ENCODE peak calls at places on chromosomes 11 and 22, in nine cellular contexts. One of them, this sample, is unnamed.

GRCh38 chr11:9982127-9982795 is 311.8 kb downstream of the SBF2 start:
- DNase-seq in H1: no peak
- DNase-seq in stomach: no peak
- DNase-seq in uterus: no peak
- DNase-seq in ovary: no peak
- DNase-seq in body of pancreas: no peak
- DNase-seq in endothelial cell of umbilical vein: peak
- DNase-seq in sigmoid colon: no peak
- DNase-seq in suprapubic skin: no peak
- DNase-seq in this sample: no peak

GRCh38 chr11:121763526-121763925 is 310.8 kb upstream of the SORL1-AS1 start:
- DNase-seq in ovary: no peak
- DNase-seq in body of pancreas: no peak
- DNase-seq in uterus: no peak
- DNase-seq in sigmoid colon: no peak
- DNase-seq in endothelial cell of umbilical vein: no peak
- DNase-seq in H1: no peak
- DNase-seq in stomach: no peak
- DNase-seq in suprapubic skin: no peak
- DNase-seq in this sample: no peak

GRCh38 chr22:27780161-27780575 is 21.4 kb downstream of the MN1 start:
- DNase-seq in uterus: no peak
- DNase-seq in endothelial cell of umbilical vein: no peak
- DNase-seq in stomach: no peak
- DNase-seq in sigmoid colon: no peak
- DNase-seq in suprapubic skin: no peak
- DNase-seq in body of pancreas: no peak
- DNase-seq in ovary: no peak
- DNase-seq in H1: no peak
- DNase-seq in this sample: no peak

GRCh38 chr11:7759010-7759409 is 37.7 kb downstream of the OR5P2 start:
- DNase-seq in stomach: no peak
- DNase-seq in suprapubic skin: no peak
- DNase-seq in body of pancreas: no peak
- DNase-seq in uterus: no peak
- DNase-seq in endothelial cell of umbilical vein: no peak
- DNase-seq in ovary: no peak
- DNase-seq in H1: no peak
- DNase-seq in sigmoid colon: no peak
- DNase-seq in this sample: no peak

GRCh38 chr11:124174001-124174400 is 9.1 kb upstream of the OR10D3 start:
- DNase-seq in stomach: no peak
- DNase-seq in endothelial cell of umbilical vein: peak
- DNase-seq in ovary: no peak
- DNase-seq in sigmoid colon: no peak
- DNase-seq in body of pancreas: no peak
- DNase-seq in uterus: no peak
- DNase-seq in suprapubic skin: no peak
- DNase-seq in H1: no peak
- DNase-seq in this sample: no peak

GRCh38 chr22:36432592-36433317 is 45.0 kb upstream of the MYH9 start:
- DNase-seq in ovary: no peak
- DNase-seq in sigmoid colon: no peak
- DNase-seq in uterus: no peak
- DNase-seq in body of pancreas: no peak
- DNase-seq in suprapubic skin: no peak
- DNase-seq in stomach: no peak
- DNase-seq in endothelial cell of umbilical vein: no peak
- DNase-seq in H1: no peak
- DNase-seq in this sample: no peak

GRCh38 chr11:19713221-19714092 is 820 bp downstream of the NAV2 start:
- DNase-seq in stomach: no peak
- DNase-seq in sigmoid colon: peak
- DNase-seq in uterus: no peak
- DNase-seq in suprapubic skin: peak
- DNase-seq in H1: no peak
- DNase-seq in endothelial cell of umbilical vein: peak
- DNase-seq in body of pancreas: peak
- DNase-seq in ovary: peak
- DNase-seq in this sample: no peak

GRCh38 chr11:94641167-94641761 is 74.1 kb downstream of the PIWIL4 start:
- DNase-seq in uterus: no peak
- DNase-seq in sigmoid colon: no peak
- DNase-seq in stomach: no peak
- DNase-seq in ovary: no peak
- DNase-seq in endothelial cell of umbilical vein: no peak
- DNase-seq in H1: no peak
- DNase-seq in suprapubic skin: no peak
- DNase-seq in body of pancreas: no peak
- DNase-seq in this sample: no peak

GRCh38 chr11:11813288-11813962 is 28.3 kb upstream of the USP47 start:
- DNase-seq in ovary: no peak
- DNase-seq in uterus: peak
- DNase-seq in body of pancreas: peak
- DNase-seq in suprapubic skin: no peak
- DNase-seq in H1: no peak
- DNase-seq in endothelial cell of umbilical vein: peak
- DNase-seq in sigmoid colon: peak
- DNase-seq in stomach: peak
- DNase-seq in this sample: no peak

GRCh38 chr22:27416553-27417427 is 384.8 kb downstream of the MN1 start:
- DNase-seq in suprapubic skin: no peak
- DNase-seq in stomach: peak
- DNase-seq in body of pancreas: no peak
- DNase-seq in endothelial cell of umbilical vein: peak
- DNase-seq in sigmoid colon: no peak
- DNase-seq in uterus: no peak
- DNase-seq in ovary: no peak
- DNase-seq in H1: peak
- DNase-seq in this sample: no peak

GRCh38 chr22:28907311-28908008 is 24.1 kb downstream of the ZNRF3 start:
- DNase-seq in ovary: peak
- DNase-seq in body of pancreas: peak
- DNase-seq in H1: no peak
- DNase-seq in uterus: no peak
- DNase-seq in suprapubic skin: no peak
- DNase-seq in sigmoid colon: peak
- DNase-seq in endothelial cell of umbilical vein: no peak
- DNase-seq in stomach: no peak
- DNase-seq in this sample: no peak

GRCh38 chr22:23036684-23037428 is 33.5 kb upstream of the GNAZ start:
- DNase-seq in uterus: no peak
- DNase-seq in body of pancreas: no peak
- DNase-seq in ovary: no peak
- DNase-seq in stomach: no peak
- DNase-seq in endothelial cell of umbilical vein: peak
- DNase-seq in H1: no peak
- DNase-seq in suprapubic skin: no peak
- DNase-seq in sigmoid colon: no peak
- DNase-seq in this sample: no peak

GRCh38 chr11:116055064-116055463 is 550.8 kb upstream of the CADM1 start:
- DNase-seq in sigmoid colon: no peak
- DNase-seq in stomach: no peak
- DNase-seq in H1: no peak
- DNase-seq in suprapubic skin: no peak
- DNase-seq in uterus: no peak
- DNase-seq in endothelial cell of umbilical vein: no peak
- DNase-seq in ovary: no peak
- DNase-seq in body of pancreas: no peak
- DNase-seq in this sample: no peak
- H3K4me3 ChIP-seq in sigmoid colon: no peak
- H3K4me3 ChIP-seq in stomach: no peak
- H3K4me3 ChIP-seq in H1: no peak
- H3K4me3 ChIP-seq in suprapubic skin: no peak
- H3K4me3 ChIP-seq in uterus: no peak
- H3K4me3 ChIP-seq in endothelial cell of umbilical vein: no peak
- H3K4me3 ChIP-seq in ovary: no peak
- H3K4me3 ChIP-seq in body of pancreas: no peak
- H3K4me3 ChIP-seq in this sample: no peak

GRCh38 chr11:43947003-43947500 is 4.6 kb downstream of the C11orf96 start:
- DNase-seq in endothelial cell of umbilical vein: no peak
- DNase-seq in stomach: no peak
- DNase-seq in body of pancreas: no peak
- DNase-seq in ovary: peak
- DNase-seq in H1: no peak
- DNase-seq in suprapubic skin: peak
- DNase-seq in sigmoid colon: no peak
- DNase-seq in uterus: peak
- DNase-seq in this sample: no peak
- TF ChIP-seq POLR2A in endothelial cell of umbilical vein: no peak
- TF ChIP-seq POLR2A in stomach: no peak
- TF ChIP-seq POLR2A in body of pancreas: no peak
- TF ChIP-seq POLR2A in ovary: peak
- TF ChIP-seq POLR2A in H1: no peak
- TF ChIP-seq POLR2A in suprapubic skin: no peak
- TF ChIP-seq POLR2A in sigmoid colon: no peak
- TF ChIP-seq POLR2A in uterus: peak
- TF ChIP-seq POLR2A in this sample: no peak

GRCh38 chr11:61361237-61361636 is 445 bp downstream of the CYB561A3 start:
- DNase-seq in sigmoid colon: no peak
- DNase-seq in suprapubic skin: no peak
- DNase-seq in H1: no peak
- DNase-seq in ovary: no peak
- DNase-seq in endothelial cell of umbilical vein: no peak
- DNase-seq in stomach: no peak
- DNase-seq in uterus: no peak
- DNase-seq in body of pancreas: no peak
- DNase-seq in this sample: no peak
- H3K4me3 ChIP-seq in sigmoid colon: peak
- H3K4me3 ChIP-seq in suprapubic skin: peak
- H3K4me3 ChIP-seq in H1: peak
- H3K4me3 ChIP-seq in ovary: peak
- H3K4me3 ChIP-seq in endothelial cell of umbilical vein: peak
- H3K4me3 ChIP-seq in stomach: peak
- H3K4me3 ChIP-seq in uterus: peak
- H3K4me3 ChIP-seq in body of pancreas: peak
- H3K4me3 ChIP-seq in this sample: peak

GRCh38 chr22:50189184-50189848 is 3.6 kb downstream of the TRABD start:
- DNase-seq in uterus: no peak
- DNase-seq in endothelial cell of umbilical vein: no peak
- DNase-seq in sigmoid colon: no peak
- DNase-seq in stomach: peak
- DNase-seq in body of pancreas: peak
- DNase-seq in suprapubic skin: no peak
- DNase-seq in ovary: peak
- DNase-seq in H1: no peak
- DNase-seq in this sample: no peak
- TF ChIP-seq POLR2A in uterus: no peak
- TF ChIP-seq POLR2A in endothelial cell of umbilical vein: no peak
- TF ChIP-seq POLR2A in sigmoid colon: no peak
- TF ChIP-seq POLR2A in stomach: no peak
- TF ChIP-seq POLR2A in body of pancreas: no peak
- TF ChIP-seq POLR2A in suprapubic skin: no peak
- TF ChIP-seq POLR2A in ovary: no peak
- TF ChIP-seq POLR2A in H1: no peak
- TF ChIP-seq POLR2A in this sample: no peak

GRCh38 chr11:33723238-33723881 is 12.9 kb downstream of the CD59 start:
- DNase-seq in suprapubic skin: peak
- DNase-seq in endothelial cell of umbilical vein: peak
- DNase-seq in ovary: no peak
- DNase-seq in uterus: no peak
- DNase-seq in body of pancreas: no peak
- DNase-seq in stomach: no peak
- DNase-seq in sigmoid colon: no peak
- DNase-seq in H1: no peak
- DNase-seq in this sample: peak

GRCh38 chr11:33724644-33725035 is 11.6 kb downstream of the CD59 start:
- DNase-seq in endothelial cell of umbilical vein: peak
- DNase-seq in suprapubic skin: peak
- DNase-seq in H1: no peak
- DNase-seq in body of pancreas: no peak
- DNase-seq in sigmoid colon: peak
- DNase-seq in ovary: no peak
- DNase-seq in stomach: no peak
- DNase-seq in uterus: no peak
- DNase-seq in this sample: peak

GRCh38 chr11:33721984-33722383 is 14.2 kb downstream of the CD59 start:
- DNase-seq in ovary: no peak
- DNase-seq in sigmoid colon: no peak
- DNase-seq in H1: no peak
- DNase-seq in body of pancreas: no peak
- DNase-seq in suprapubic skin: no peak
- DNase-seq in stomach: no peak
- DNase-seq in endothelial cell of umbilical vein: no peak
- DNase-seq in uterus: no peak
- DNase-seq in this sample: no peak

GRCh38 chr11:33721291-33721840 is 14.9 kb downstream of the CD59 start:
- DNase-seq in stomach: no peak
- DNase-seq in H1: no peak
- DNase-seq in sigmoid colon: no peak
- DNase-seq in suprapubic skin: no peak
- DNase-seq in endothelial cell of umbilical vein: peak
- DNase-seq in ovary: no peak
- DNase-seq in body of pancreas: no peak
- DNase-seq in uterus: no peak
- DNase-seq in this sample: no peak

GRCh38 chr11:33722579-33723234 is 13.5 kb downstream of the CD59 start:
- DNase-seq in sigmoid colon: no peak
- DNase-seq in ovary: no peak
- DNase-seq in endothelial cell of umbilical vein: peak
- DNase-seq in H1: no peak
- DNase-seq in suprapubic skin: no peak
- DNase-seq in uterus: no peak
- DNase-seq in stomach: no peak
- DNase-seq in body of pancreas: no peak
- DNase-seq in this sample: no peak
- H3K4me3 ChIP-seq in sigmoid colon: no peak
- H3K4me3 ChIP-seq in ovary: no peak
- H3K4me3 ChIP-seq in endothelial cell of umbilical vein: no peak
- H3K4me3 ChIP-seq in H1: no peak
- H3K4me3 ChIP-seq in suprapubic skin: peak
- H3K4me3 ChIP-seq in uterus: no peak
- H3K4me3 ChIP-seq in stomach: no peak
- H3K4me3 ChIP-seq in body of pancreas: no peak
- H3K4me3 ChIP-seq in this sample: no peak

GRCh38 chr11:85810871-85811611 is at the start of gene SYTL2:
- DNase-seq in uterus: peak
- DNase-seq in stomach: peak
- DNase-seq in sigmoid colon: peak
- DNase-seq in suprapubic skin: peak
- DNase-seq in H1: no peak
- DNase-seq in endothelial cell of umbilical vein: peak
- DNase-seq in ovary: peak
- DNase-seq in body of pancreas: peak
- DNase-seq in this sample: peak
- TF ChIP-seq POLR2A in uterus: peak
- TF ChIP-seq POLR2A in stomach: no peak
- TF ChIP-seq POLR2A in sigmoid colon: no peak
- TF ChIP-seq POLR2A in suprapubic skin: no peak
- TF ChIP-seq POLR2A in H1: no peak
- TF ChIP-seq POLR2A in endothelial cell of umbilical vein: no peak
- TF ChIP-seq POLR2A in ovary: peak
- TF ChIP-seq POLR2A in body of pancreas: peak
- TF ChIP-seq POLR2A in this sample: no peak